ENCODE peak calls at places on chromosomes 6 and 20, in four cellular contexts. V is mesothelial cell of epicardium, T is adrenal gland, K is upper lobe of right lung. U is an unnamed sample.

GRCh38 chr6:56329296-56330050 is 82.1 kb upstream of the COL21A1 start:
- DNase-seq in V (no peak), T (no peak), K (no peak), U (no peak)

GRCh38 chr6:144580039-144580438 is 294.9 kb downstream of the UTRN start:
- DNase-seq in K (no peak), V (no peak), T (no peak), U (no peak)

GRCh38 chr6:168647271-168647670 is 206.3 kb downstream of the SMOC2 start:
- DNase-seq in K (no peak), V (no peak), T (no peak), U (no peak)

GRCh38 chr6:722077-722524 is 29.2 kb upstream of the EXOC2 start:
- DNase-seq in V (peak), T (peak), K (peak), U (peak)

GRCh38 chr6:56595490-56596122 is 47.1 kb downstream of the DST start:
- DNase-seq in K (no peak), V (no peak), T (no peak), U (no peak)

GRCh38 chr6:42720739-42721138 is 1.7 kb downstream of the PRPH2 start:
- DNase-seq in K (no peak), V (no peak), T (no peak), U (no peak)

GRCh38 chr20:50292324-50293243 is 102.0 kb downstream of the CEBPB start:
- DNase-seq in K (peak), V (no peak), T (peak), U (no peak)

GRCh38 chr20:35985789-35986188 is 17.4 kb downstream of the CNBD2 start:
- DNase-seq in K (no peak), V (no peak), T (no peak), U (no peak)

GRCh38 chr6:150628908-150629307 is 29.2 kb downstream of the PLEKHG1 start:
- DNase-seq in K (no peak), V (no peak), T (no peak), U (no peak)

GRCh38 chr6:41942045-41942851 is 640 bp upstream of the CCND3 start:
- DNase-seq in V (no peak), T (peak), K (no peak), U (no peak)

GRCh38 chr20:1624811-1625690 is 5.2 kb upstream of the SIRPB1 start:
- DNase-seq in V (no peak), K (no peak), T (no peak), U (no peak)

GRCh38 chr6:44219053-44219814 is 2.5 kb downstream of the MYMX start:
- DNase-seq in T (peak), K (peak), V (peak), U (peak)

GRCh38 chr6:139334791-139335446 is 39.5 kb downstream of the CITED2 start:
- DNase-seq in K (no peak), T (no peak), V (no peak), U (no peak)

GRCh38 chr20:19886666-19887288 is 128.7 kb downstream of the RIN2 start:
- DNase-seq in V (no peak), K (no peak), T (no peak), U (no peak)

GRCh38 chr20:50317116-50317515 is 126.5 kb downstream of the CEBPB start:
- DNase-seq in T (no peak), K (peak), V (no peak), U (no peak)

GRCh38 chr6:130183271-130184222 is 39.2 kb downstream of the SAMD3 start:
- DNase-seq in V (no peak), T (no peak), K (no peak), U (no peak)

GRCh38 chr6:13461805-13462204 is 25.6 kb downstream of the GFOD1 start:
- DNase-seq in T (peak), V (no peak), K (peak), U (no peak)

GRCh38 chr6:163780993-163781392 is 366.5 kb downstream of the QKI start:
- DNase-seq in K (no peak), T (no peak), V (no peak), U (no peak)

GRCh38 chr6:150297327-150298028 is 71.3 kb upstream of the IYD start:
- DNase-seq in K (no peak), V (no peak), T (no peak), U (no peak)

GRCh38 chr6:7479801-7480266 is 61.6 kb upstream of the DSP start:
- DNase-seq in K (no peak), T (peak), V (no peak), U (no peak)

GRCh38 chr6:168941036-168941435 is 312.6 kb downstream of the THBS2 start:
- DNase-seq in K (no peak), T (no peak), V (no peak), U (no peak)

GRCh38 chr6:134888316-134888715 is 61.6 kb downstream of the ALDH8A1 start:
- DNase-seq in V (no peak), T (no peak), K (no peak), U (no peak)

GRCh38 chr6:142911395-142911794 is 33.6 kb downstream of the HIVEP2 start:
- DNase-seq in K (no peak), V (no peak), T (no peak), U (no peak)

GRCh38 chr6:166904101-166904746 is 52.1 kb downstream of the RNASET2 start:
- DNase-seq in V (no peak), K (no peak), T (no peak), U (no peak)

GRCh38 chr6:129661478-129662405 is 48.2 kb downstream of the ARHGAP18 start:
- DNase-seq in T (peak), K (no peak), V (no peak), U (no peak)

GRCh38 chr6:92756912-92757311 is 662.4 kb downstream of the EPHA7 start:
- DNase-seq in V (no peak), T (no peak), K (no peak), U (no peak)

GRCh38 chr6:25218346-25218745 is 60.8 kb upstream of the CARMIL1 start:
- DNase-seq in V (no peak), T (peak), K (no peak), U (no peak)

GRCh38 chr6:111894951-111895350 is 21.7 kb upstream of the FYN start:
- DNase-seq in V (no peak), K (no peak), T (no peak), U (no peak)

GRCh38 chr20:34560614-34561013 is 2.1 kb downstream of the MAP1LC3A start:
- DNase-seq in K (no peak), V (no peak), T (no peak), U (no peak)

GRCh38 chr6:41639556-41640371 is 1.5 kb downstream of the MDFI start:
- DNase-seq in V (no peak), K (peak), T (no peak), U (no peak)

GRCh38 chr6:68087399-68088133 is 547.5 kb upstream of the ADGRB3 start:
- DNase-seq in V (no peak), K (no peak), T (no peak), U (no peak)

GRCh38 chr6:44399991-44400390 is 12.5 kb downstream of the CDC5L start:
- DNase-seq in T (no peak), K (no peak), V (no peak), U (no peak)

GRCh38 chr20:34364013-34364382 is 925 bp downstream of the ITCH start:
- DNase-seq in V (no peak), T (peak), K (no peak), U (no peak)

GRCh38 chr6:35469711-35470662 is 1.8 kb downstream of the RPL10A start:
- DNase-seq in V (no peak), K (no peak), T (no peak), U (no peak)

GRCh38 chr20:18001131-18001921 is 32.5 kb downstream of the MGME1 start:
- DNase-seq in K (peak), V (no peak), T (peak), U (no peak)
- TF ChIP-seq CTCF in K (no peak), V (no peak), T (peak), U (no peak)

GRCh38 chr6:37741757-37742400 is 44.2 kb upstream of the MDGA1 start:
- DNase-seq in K (no peak), V (no peak), T (no peak), U (no peak)
- TF ChIP-seq CTCF in K (peak), V (no peak), T (no peak), U (peak)

GRCh38 chr6:119349341-119350201 is at the start of gene MAN1A1:
- DNase-seq in K (peak), T (peak), V (peak), U (peak)

GRCh38 chr6:119349041-119349340 is 570 bp downstream of the MAN1A1 start:
- DNase-seq in T (no peak), V (no peak), K (no peak), U (no peak)

GRCh38 chr6:119350202-119351004 is 842 bp upstream of the MAN1A1 start:
- DNase-seq in V (no peak), K (no peak), T (peak), U (no peak)

GRCh38 chr6:119348308-119349040 is 1.1 kb downstream of the MAN1A1 start:
- DNase-seq in K (peak), V (peak), T (no peak), U (no peak)

GRCh38 chr6:119351005-119351394 is 1.4 kb upstream of the MAN1A1 start:
- DNase-seq in V (no peak), T (no peak), K (no peak), U (no peak)
- TF ChIP-seq CTCF in V (peak), T (peak), K (peak), U (peak)

DNA sequence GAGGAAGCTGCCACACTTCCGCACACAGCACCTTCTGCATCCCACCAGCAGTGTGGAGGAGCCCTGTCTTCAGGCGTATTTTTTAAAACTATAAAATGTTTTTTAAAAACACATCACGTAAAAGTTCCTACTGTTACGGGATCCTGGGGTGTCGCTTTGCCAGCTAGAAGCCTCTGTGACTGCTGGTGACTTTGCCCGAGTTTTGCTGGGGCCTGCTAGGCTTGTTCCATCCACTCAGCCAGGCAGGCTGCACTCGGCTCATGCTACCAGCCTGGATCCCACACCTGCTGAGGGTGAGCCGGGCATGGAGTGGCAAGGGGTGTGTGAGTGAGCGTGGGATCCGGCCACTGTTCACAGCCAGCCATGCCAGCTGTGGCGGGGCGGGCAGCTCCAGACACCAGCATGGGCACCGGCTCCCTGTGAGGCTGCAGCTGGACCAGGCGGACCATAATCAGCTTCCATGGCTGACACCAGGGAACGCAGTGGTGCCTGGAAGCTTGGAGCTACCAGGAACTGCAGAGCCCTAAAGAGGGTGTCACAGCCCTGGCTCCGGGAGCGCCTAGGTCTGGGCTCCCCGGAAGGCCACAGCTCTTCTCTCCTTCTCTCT is 12.3 kb upstream of the SLCO4A1 start:
- DNase-seq in V (no peak), T (no peak), K (no peak), U (no peak)
- TF ChIP-seq CTCF in V (no peak), T (no peak), K (no peak), U (no peak)

GRCh38 chr20:60009826-60010616 is 51.8 kb downstream of the CDH26 start:
- DNase-seq in T (no peak), V (no peak), K (no peak), U (no peak)
- TF ChIP-seq CTCF in T (no peak), V (no peak), K (no peak), U (peak)

DNA sequence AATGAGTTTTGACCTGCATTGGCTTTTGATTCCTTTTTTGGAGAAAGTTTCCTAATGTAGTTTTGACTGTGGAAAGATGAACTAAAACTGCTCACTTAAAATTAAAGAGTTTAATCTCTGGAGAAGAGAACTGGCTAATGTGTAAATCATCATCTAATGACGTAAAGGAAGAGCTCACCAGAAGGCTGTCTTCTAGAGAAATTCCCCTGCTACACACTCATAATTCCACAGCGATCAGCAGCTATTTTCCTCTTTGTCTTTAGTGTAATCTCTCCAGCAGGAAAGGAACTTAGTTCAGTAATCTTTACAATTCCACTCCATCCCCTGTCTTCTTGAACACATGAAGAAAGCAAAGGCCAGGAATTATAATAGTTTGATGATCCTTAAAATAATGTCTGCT is 15.8 kb downstream of the SPTLC3 start:
- DNase-seq in K (no peak), T (no peak), V (no peak), U (no peak)
- TF ChIP-seq CTCF in K (no peak), T (no peak), V (no peak), U (no peak)

GRCh38 chr6:137203256-137203655 is 15.9 kb downstream of the IFNGR1 start:
- DNase-seq in K (no peak), T (no peak), V (no peak), U (no peak)

GRCh38 chr6:137197684-137198645 is 21.2 kb downstream of the IFNGR1 start:
- DNase-seq in V (no peak), K (no peak), T (no peak), U (no peak)

GRCh38 chr6:137206562-137206961 is 12.6 kb downstream of the IFNGR1 start:
- DNase-seq in T (no peak), V (no peak), K (no peak), U (no peak)

GRCh38 chr6:137200288-137200687 is 18.9 kb downstream of the IFNGR1 start:
- DNase-seq in T (no peak), K (no peak), V (no peak), U (no peak)

GRCh38 chr6:137202078-137202477 is 17.1 kb downstream of the IFNGR1 start:
- DNase-seq in V (no peak), T (no peak), K (no peak), U (no peak)
- TF ChIP-seq CTCF in V (no peak), T (no peak), K (peak), U (peak)

GRCh38 chr20:62427172-62428007 is at the start of gene RBBP8NL:
- DNase-seq in K (peak), T (no peak), V (peak), U (no peak)
- TF ChIP-seq CTCF in K (peak), T (no peak), V (no peak), U (no peak)

GRCh38 chr6:74755196-74755595 is 450.7 kb downstream of the COL12A1 start:
- DNase-seq in K (peak), T (no peak), V (no peak), U (no peak)
- TF ChIP-seq CTCF in K (no peak), T (no peak), V (no peak), U (no peak)

U was measured in D721Med.